ENCODE peak calls at places on chromosomes 13 and 19, in four cellular contexts. C is psoas muscle; D is right lobe of liver; J is CD4-positive, alpha-beta T cell. Q is an unnamed sample.

GRCh38 chr13:83881917-83882625 is at the start of gene SLITRK1:
- DNase-seq in C (peak; percentile 20), D (no peak), J (no peak), Q (peak; percentile 84)

GRCh38 chr19:34984287-34984686 is 15.8 kb upstream of the GRAMD1A start:
- DNase-seq in C (no peak), D (no peak), J (no peak), Q (no peak)

GRCh38 chr19:7623725-7624603 is 5.4 kb downstream of the XAB2 start:
- DNase-seq in C (no peak), D (no peak), J (no peak), Q (no peak)

GRCh38 chr19:32345261-32346207 is at the start of gene ZNF507:
- DNase-seq in C (peak; percentile 87), D (peak; percentile 84), J (peak; percentile 69), Q (peak; percentile 57)

GRCh38 chr13:45410466-45410865 is 7.7 kb downstream of the SLC25A30 start:
- DNase-seq in C (no peak), D (no peak), J (no peak), Q (no peak)

GRCh38 chr13:45282994-45283393 is 58.0 kb downstream of the TPT1 start:
- DNase-seq in C (no peak), D (no peak), J (no peak), Q (no peak)

GRCh38 chr13:106133025-106133424 is 402.4 kb downstream of the EFNB2 start:
- DNase-seq in C (no peak), D (no peak), J (no peak), Q (no peak)

GRCh38 chr13:49305824-49306425 is 58.2 kb downstream of the CDADC1 start:
- DNase-seq in C (no peak), D (no peak), J (no peak), Q (no peak)

GRCh38 chr19:18807861-18808331 is 16.8 kb upstream of the COMP start:
- DNase-seq in C (peak; percentile 61), D (no peak), J (no peak), Q (no peak)

GRCh38 chr13:42258747-42259146 is 13.2 kb upstream of the AKAP11 start:
- DNase-seq in C (no peak), D (no peak), J (no peak), Q (no peak)

GRCh38 chr13:44662515-44662914 is 86.4 kb upstream of the TSC22D1 start:
- DNase-seq in C (no peak), D (no peak), J (no peak), Q (no peak)

GRCh38 chr19:49997709-49998108 is 27.5 kb downstream of the VRK3 start:
- DNase-seq in C (no peak), D (no peak), J (no peak), Q (no peak)

GRCh38 chr19:3114811-3115210 is 20.6 kb downstream of the GNA11 start:
- DNase-seq in C (no peak), D (no peak), J (no peak), Q (no peak)

GRCh38 chr19:41956621-41957020 is 2.5 kb downstream of the RABAC1 start:
- DNase-seq in C (no peak), D (no peak), J (no peak), Q (no peak)

GRCh38 chr13:77374339-77374738 is 47.4 kb upstream of the MYCBP2 start:
- DNase-seq in C (no peak), D (no peak), J (no peak), Q (no peak)

GRCh38 chr13:23921451-23921888 is 24.2 kb upstream of the C1QTNF9B start:
- DNase-seq in C (no peak), D (no peak), J (no peak), Q (no peak)

GRCh38 chr19:53908106-53908932 is 759 bp upstream of the CACNG7 start:
- DNase-seq in C (peak; percentile 40), D (no peak), J (no peak), Q (peak; percentile 89)

GRCh38 chr13:23621316-23621645 is 51.1 kb downstream of the TNFRSF19 start:
- DNase-seq in C (no peak), D (no peak), J (no peak), Q (no peak)

GRCh38 chr13:109345433-109345941 is 440.9 kb downstream of the IRS2 start:
- DNase-seq in C (no peak), D (no peak), J (no peak), Q (no peak)

GRCh38 chr19:343941-344624 is 513 bp downstream of the MIER2 start:
- DNase-seq in C (peak; percentile 30), D (no peak), J (no peak), Q (no peak)

GRCh38 chr13:97254809-97255208 is 32.7 kb downstream of the MBNL2 start:
- DNase-seq in C (no peak), D (no peak), J (no peak), Q (no peak)

GRCh38 chr19:7391218-7391670 is 42.5 kb downstream of the ARHGEF18 start:
- DNase-seq in C (no peak), D (no peak), J (no peak), Q (no peak)

GRCh38 chr19:55626350-55626749 is 2.0 kb upstream of the ZNF784 start:
- DNase-seq in C (no peak), D (no peak), J (no peak), Q (no peak)

GRCh38 chr19:2743099-2743498 is 3.3 kb upstream of the SLC39A3 start:
- DNase-seq in C (no peak), D (no peak), J (no peak), Q (peak; percentile 41)

GRCh38 chr13:40485611-40486517 is 180.6 kb downstream of the FOXO1 start:
- DNase-seq in C (no peak), D (no peak), J (peak; percentile 66), Q (no peak)

GRCh38 chr19:13195678-13196077 is 45.5 kb downstream of the IER2 start:
- DNase-seq in C (no peak), D (peak; percentile 91), J (peak; percentile 48), Q (no peak)

GRCh38 chr13:21898990-21899389 is 228.1 kb downstream of the FGF9 start:
- DNase-seq in C (no peak), D (no peak), J (no peak), Q (peak; percentile 8)

GRCh38 chr19:39067104-39067503 is 17.1 kb upstream of the ACP7 start:
- DNase-seq in C (no peak), D (no peak), J (no peak), Q (no peak)

GRCh38 chr19:7917292-7918061 is 2.7 kb upstream of the SNAPC2 start:
- DNase-seq in C (no peak), D (peak; percentile 71), J (peak; percentile 43), Q (no peak)

GRCh38 chr19:35718345-35719041 is 690 bp downstream of the KMT2B start:
- DNase-seq in C (peak; percentile 40), D (peak; percentile 66), J (no peak), Q (no peak)

GRCh38 chr13:40993987-40994386 is 25.1 kb downstream of the ELF1 start:
- DNase-seq in C (no peak), D (no peak), J (no peak), Q (no peak)

GRCh38 chr19:53507523-53508442 is 30.2 kb upstream of the ZNF331 start:
- DNase-seq in C (no peak), D (no peak), J (no peak), Q (no peak)

GRCh38 chr19:51136891-51137551 is 5.1 kb upstream of the SIGLEC7 start:
- DNase-seq in C (no peak), D (peak; percentile 52), J (no peak), Q (no peak)
- H3K27ac ChIP-seq in C (no peak overlapping the region), D (peak overlapping the region; percentile 54), J (no peak overlapping the region), Q (no peak overlapping the region)

GRCh38 chr13:95708390-95708774 is 31.4 kb downstream of the DNAJC3 start:
- DNase-seq in C (no peak), D (no peak), J (no peak), Q (no peak)
- H3K27ac ChIP-seq in C (no peak overlapping the region), D (no peak overlapping the region), J (no peak overlapping the region), Q (no peak overlapping the region)

GRCh38 chr19:4922530-4923378 is 13.5 kb downstream of the UHRF1 start:
- DNase-seq in C (no peak), D (no peak), J (no peak), Q (no peak)
- H3K27ac ChIP-seq in C (no peak overlapping the region), D (no peak overlapping the region), J (no peak overlapping the region), Q (no peak overlapping the region)

GRCh38 chr13:31528176-31528575 is 211.2 kb upstream of the RXFP2 start:
- DNase-seq in C (no peak), D (no peak), J (no peak), Q (no peak)
- H3K27ac ChIP-seq in C (no peak overlapping the region), D (no peak overlapping the region), J (no peak overlapping the region), Q (no peak overlapping the region)

Q was measured in caudate nucleus.